ENCODE peak calls at places on chromosomes 16 and 17, in five cellular contexts. Z, D, G, I and A are unnamed samples.
A peak's percentile ranks its signal among the peaks of the same experiment; 100 is the strongest.

GRCh38 chr16:55701442-55702319 is 45.9 kb downstream of the SLC6A2 start:
- DNase-seq in Z (peak; percentile 48), D (peak; percentile 36), G (peak; percentile 32), I (no peak), A (peak; percentile 81)

GRCh38 chr16:78098544-78099371 is 696 bp upstream of the WWOX start:
- DNase-seq in Z (no peak), D (no peak), G (no peak), I (no peak), A (no peak)

GRCh38 chr16:30457256-30457655 is 11.6 kb upstream of the SEPHS2 start:
- DNase-seq in Z (no peak), D (no peak), G (no peak), I (no peak), A (no peak)

GRCh38 chr16:86298166-86299131 is 211.9 kb upstream of the FOXF1 start:
- DNase-seq in Z (no peak), D (no peak), G (no peak), I (no peak), A (peak; percentile 19)

GRCh38 chr17:81582769-81583168 is 30.6 kb upstream of the FAAP100 start:
- DNase-seq in Z (no peak), D (no peak), G (no peak), I (no peak), A (no peak)

GRCh38 chr16:50474138-50474537 is 74.1 kb upstream of the NKD1 start:
- DNase-seq in Z (no peak), D (no peak), G (no peak), I (no peak), A (no peak)

GRCh38 chr16:52676951-52677350 is 130.0 kb upstream of the TOX3 start:
- DNase-seq in Z (no peak), D (no peak), G (no peak), I (no peak), A (no peak)

GRCh38 chr17:52384695-52385094 is 226.2 kb upstream of the CA10 start:
- DNase-seq in Z (no peak), D (no peak), G (no peak), I (no peak), A (no peak)

GRCh38 chr16:67055712-67056487 is 27.0 kb downstream of the CBFB start:
- DNase-seq in Z (no peak), D (peak; percentile 98), G (no peak), I (no peak), A (no peak)

GRCh38 chr16:81546781-81547180 is 102.2 kb downstream of the CMIP start:
- DNase-seq in Z (no peak), D (no peak), G (no peak), I (no peak), A (no peak)

GRCh38 chr16:65731840-65732239 is 610.0 kb upstream of the CDH11 start:
- DNase-seq in Z (no peak), D (no peak), G (no peak), I (no peak), A (no peak)

GRCh38 chr17:67210915-67211314 is 34.1 kb downstream of the HELZ start:
- DNase-seq in Z (no peak), D (no peak), G (no peak), I (no peak), A (no peak)

GRCh38 chr17:43140396-43141332 is 15.5 kb upstream of the BRCA1 start:
- DNase-seq in Z (no peak), D (no peak), G (no peak), I (no peak), A (no peak)

GRCh38 chr16:81607805-81608514 is 163.4 kb downstream of the CMIP start:
- DNase-seq in Z (no peak), D (no peak), G (no peak), I (no peak), A (no peak)

GRCh38 chr16:27402964-27403600 is 1.1 kb downstream of the IL21R start:
- DNase-seq in Z (peak; percentile 57), D (no peak), G (no peak), I (no peak), A (no peak)

GRCh38 chr17:40099627-40100418 is 566 bp downstream of the NR1D1 start:
- DNase-seq in Z (no peak), D (no peak), G (no peak), I (no peak), A (no peak)

GRCh38 chr17:44000141-44000860 is 4.1 kb upstream of the NAGS start:
- DNase-seq in Z (no peak), D (no peak), G (no peak), I (no peak), A (no peak)

GRCh38 chr17:74892013-74892841 is 1.2 kb downstream of the FADS6 start:
- DNase-seq in Z (no peak), D (no peak), G (no peak), I (no peak), A (peak; percentile 31)

GRCh38 chr17:7217113-7217987 is 2.3 kb downstream of the DLG4 start:
- DNase-seq in Z (peak; percentile 45), D (no peak), G (no peak), I (no peak), A (peak; percentile 79)

GRCh38 chr16:62977876-62978275 is 941.6 kb upstream of the CDH8 start:
- DNase-seq in Z (no peak), D (no peak), G (no peak), I (no peak), A (no peak)

GRCh38 chr16:50743575-50744225 is 1.8 kb downstream of the CYLD start:
- DNase-seq in Z (no peak), D (no peak), G (no peak), I (no peak), A (no peak)

GRCh38 chr17:65055708-65056638 is 567 bp downstream of the GNA13 start:
- DNase-seq in Z (peak; percentile 66), D (no peak), G (peak; percentile 63), I (peak; percentile 61), A (peak; percentile 52)

GRCh38 chr16:85191341-85191965 is 79.2 kb upstream of the CIBAR2 start:
- DNase-seq in Z (no peak), D (no peak), G (no peak), I (no peak), A (no peak)

GRCh38 chr16:31351246-31351936 is 3.6 kb upstream of the ITGAX start:
- DNase-seq in Z (no peak), D (no peak), G (no peak), I (no peak), A (no peak)

GRCh38 chr16:12054396-12054795 is 77.9 kb downstream of the SNX29 start:
- DNase-seq in Z (no peak), D (no peak), G (no peak), I (no peak), A (no peak)

GRCh38 chr17:65123757-65124675 is 13.2 kb upstream of the RGS9 start:
- DNase-seq in Z (no peak), D (no peak), G (no peak), I (no peak), A (peak; percentile 31)

GRCh38 chr16:30896890-30897730 is 696 bp downstream of the CTF1 start:
- DNase-seq in Z (peak; percentile 85), D (no peak), G (peak; percentile 89), I (peak; percentile 72), A (no peak)

GRCh38 chr16:77820340-77820739 is 32.0 kb downstream of the VAT1L start:
- DNase-seq in Z (no peak), D (no peak), G (no peak), I (no peak), A (no peak)

GRCh38 chr16:58970775-58971174 is 236.7 kb upstream of the GOT2 start:
- DNase-seq in Z (no peak), D (no peak), G (no peak), I (no peak), A (no peak)

GRCh38 chr17:55117063-55117611 is 147.6 kb upstream of the HLF start:
- DNase-seq in Z (no peak), D (no peak), G (no peak), I (no peak), A (no peak)

GRCh38 chr17:37708616-37709212 is 36.1 kb downstream of the HNF1B start:
- DNase-seq in Z (no peak), D (peak; percentile 79), G (no peak), I (no peak), A (no peak)

GRCh38 chr17:42050360-42051012 is at the start of gene C17orf113:
- DNase-seq in Z (peak; percentile 60), D (no peak), G (peak; percentile 41), I (peak; percentile 7), A (peak; percentile 89)

GRCh38 chr17:36885761-36886365 is 51.4 kb upstream of the LHX1 start:
- DNase-seq in Z (no peak), D (no peak), G (no peak), I (no peak), A (no peak)

GRCh38 chr17:66405836-66406679 is 103.6 kb downstream of the PRKCA start:
- DNase-seq in Z (no peak), D (no peak), G (no peak), I (no peak), A (no peak)

GRCh38 chr17:15740570-15741120 is 8.6 kb downstream of the TBC1D26 start:
- DNase-seq in Z (no peak), D (no peak), G (no peak), I (no peak), A (no peak)